ENCODE peak calls at places on chromosomes 11 and 22, in five cellular contexts. E is mesothelial cell of epicardium; N is CD8-positive, alpha-beta T cell; Z is cardiac muscle cell; T is lower lobe of right lung. X is an unnamed sample.

GRCh38 chr22:37241351-37242142 is 2.5 kb downstream of the RAC2 start:
- DNase-seq in E (no peak), N (no peak), Z (no peak), T (peak; percentile 60), X (peak; percentile 69)

GRCh38 chr11:72721689-72722049 is 30.5 kb downstream of the ARAP1 start:
- DNase-seq in E (peak; percentile 68), N (no peak), Z (no peak), T (peak; percentile 75), X (no peak)

GRCh38 chr22:39174498-39175120 is 22.1 kb upstream of the CBX7 start:
- DNase-seq in E (peak; percentile 80), N (peak; percentile 68), Z (peak; percentile 79), T (peak; percentile 81), X (peak; percentile 75)

GRCh38 chr22:42340695-42341383 is 70.4 kb upstream of the TCF20 start:
- DNase-seq in E (peak; percentile 66), N (no peak), Z (peak; percentile 52), T (no peak), X (no peak)

GRCh38 chr11:63610604-63611394 is 3.4 kb downstream of the PLAAT3 start:
- DNase-seq in E (no peak), N (no peak), Z (no peak), T (no peak), X (no peak)

GRCh38 chr22:50695421-50696250 is 23.0 kb downstream of the SHANK3 start:
- DNase-seq in E (no peak), N (no peak), Z (no peak), T (peak; percentile 30), X (peak; percentile 39)

GRCh38 chr22:31148953-31149627 is 8.8 kb upstream of the PLA2G3 start:
- DNase-seq in E (peak; percentile 62), N (no peak), Z (peak; percentile 89), T (peak; percentile 71), X (no peak)

GRCh38 chr22:44109417-44109816 is 71.3 kb upstream of the PARVG start:
- DNase-seq in E (no peak), N (no peak), Z (peak; percentile 5), T (no peak), X (no peak)

GRCh38 chr11:122069946-122070345 is 46.1 kb downstream of the BLID start:
- DNase-seq in E (peak; percentile 77), N (no peak), Z (peak; percentile 59), T (peak; percentile 66), X (no peak)

GRCh38 chr11:19241260-19242183 is 777 bp upstream of the E2F8 start:
- DNase-seq in E (peak; percentile 47), N (no peak), Z (peak; percentile 68), T (peak; percentile 61), X (no peak)

GRCh38 chr11:130325691-130326090 is 11.0 kb upstream of the ZBTB44 start:
- DNase-seq in E (no peak), N (no peak), Z (no peak), T (no peak), X (no peak)

GRCh38 chr11:3170756-3171670 is 5.9 kb upstream of the OSBPL5 start:
- DNase-seq in E (no peak), N (no peak), Z (no peak), T (peak; percentile 32), X (no peak)

GRCh38 chr22:39592104-39593060 is 21.8 kb downstream of the CACNA1I start:
- DNase-seq in E (no peak), N (no peak), Z (no peak), T (no peak), X (no peak)

GRCh38 chr11:72223615-72224586 is 666 bp upstream of the INPPL1 start:
- DNase-seq in E (peak; percentile 81), N (no peak), Z (peak; percentile 84), T (peak; percentile 83), X (no peak)

GRCh38 chr11:91513734-91514133 is 710.9 kb upstream of the FAT3 start:
- DNase-seq in E (no peak), N (no peak), Z (no peak), T (no peak), X (no peak)
- TF ChIP-seq CTCF in E (no peak), N (no peak), Z (no peak), T (no peak), X (no peak)

GRCh38 chr11:86228967-86229330 is 15.6 kb upstream of the EED start:
- DNase-seq in E (no peak), N (no peak), Z (no peak), T (no peak), X (no peak)

GRCh38 chr11:86228269-86228966 is 16.1 kb upstream of the EED start:
- DNase-seq in E (no peak), N (no peak), Z (no peak), T (no peak), X (no peak)

GRCh38 chr11:86232556-86232955 is 12.0 kb upstream of the EED start:
- DNase-seq in E (no peak), N (no peak), Z (no peak), T (no peak), X (no peak)

GRCh38 chr11:86230921-86231320 is 13.6 kb upstream of the EED start:
- DNase-seq in E (no peak), N (no peak), Z (no peak), T (no peak), X (no peak)

DNA sequence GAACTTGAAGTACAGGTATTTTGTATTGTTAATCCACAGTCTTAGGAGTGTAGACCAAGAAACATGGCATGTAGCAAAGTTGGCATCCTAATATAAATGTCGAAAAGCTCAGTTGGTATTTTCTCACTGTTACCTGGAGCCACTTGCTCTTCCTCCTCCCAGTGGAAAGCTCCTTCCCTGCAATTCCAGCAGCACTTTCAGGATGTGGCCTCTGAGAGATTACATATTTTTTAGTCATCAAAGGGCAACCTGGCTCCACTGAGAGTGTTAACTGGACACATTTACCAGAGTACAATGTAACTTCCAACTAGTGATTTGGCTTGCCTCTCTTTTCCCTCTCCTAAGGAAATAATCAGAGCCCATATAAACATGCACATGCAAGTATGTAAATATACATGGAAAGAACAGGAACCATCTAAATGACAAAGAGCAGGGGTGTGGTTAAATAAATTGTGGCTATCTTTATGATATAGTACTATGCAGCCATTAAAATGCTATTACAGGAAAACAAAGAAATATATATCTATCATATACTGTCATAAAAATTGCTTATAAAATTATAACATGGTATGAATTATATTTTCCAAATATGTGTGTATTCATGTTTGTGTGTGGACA is 14.2 kb upstream of the EED start:
- DNase-seq in E (no peak), N (no peak), Z (no peak), T (no peak), X (no peak)
- TF ChIP-seq CTCF in E (no peak), N (no peak), Z (no peak), T (no peak), X (no peak)

DNA sequence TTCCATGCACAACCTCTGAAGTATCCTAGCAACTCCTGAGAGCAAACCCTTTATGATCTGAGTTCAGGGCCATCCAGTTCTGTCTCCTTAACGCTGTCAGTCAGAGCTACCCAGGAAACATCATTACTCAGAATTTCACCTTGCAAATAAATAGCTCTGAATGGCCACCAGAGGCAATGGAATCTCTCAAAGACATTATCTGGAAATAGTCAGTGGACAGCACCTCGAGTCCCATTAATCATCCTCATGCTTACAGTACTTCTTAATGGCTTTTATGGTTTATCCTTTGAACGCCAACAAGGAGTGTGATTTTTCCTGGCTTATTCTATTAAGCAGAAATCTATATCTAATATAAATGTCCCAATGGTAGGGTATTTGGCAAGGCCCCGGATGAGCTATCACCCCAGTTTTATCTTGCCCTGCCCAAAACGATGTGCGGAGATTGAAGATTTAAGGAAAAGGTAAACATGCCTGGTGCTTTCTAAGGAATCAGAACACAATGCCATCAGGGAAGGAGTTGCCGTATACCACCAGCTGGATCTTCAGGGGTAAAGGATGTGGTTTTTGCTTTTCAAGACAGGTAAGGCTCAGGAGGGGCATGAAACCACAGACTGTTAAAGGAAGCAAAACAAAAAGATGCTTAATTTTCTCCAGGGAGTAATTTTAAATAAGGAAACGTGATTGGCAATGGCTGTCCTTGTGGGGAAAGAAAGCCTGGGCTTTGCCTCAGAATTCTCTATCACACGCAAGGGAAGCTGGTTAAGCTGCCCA is 655.8 kb downstream of the OPCML start:
- DNase-seq in E (no peak), N (no peak), Z (peak; percentile 20), T (no peak), X (no peak)
- TF ChIP-seq CTCF in E (no peak), N (no peak), Z (no peak), T (no peak), X (no peak)

GRCh38 chr11:114160884-114161283 is 101.4 kb downstream of the ZBTB16 start:
- DNase-seq in E (no peak), N (no peak), Z (no peak), T (no peak), X (no peak)
- TF ChIP-seq CTCF in E (no peak), N (no peak), Z (no peak), T (no peak), X (no peak)

X was measured in CD14-positive monocyte.